ENCODE peak calls at places on chromosomes 3 and 15, in six cellular contexts. One of them, this sample, is unnamed.

GRCh38 chr15:83365370-83365938 is 81.0 kb upstream of the BNC1 start:
- DNase-seq in cardiac fibroblast: peak
- DNase-seq in A549: peak
- DNase-seq in H9: peak
- DNase-seq in GM12864: no peak
- DNase-seq in adrenal gland: no peak
- DNase-seq in this sample: peak

GRCh38 chr3:81033185-81033584 is 728.3 kb downstream of the GBE1 start:
- DNase-seq in GM12864: no peak
- DNase-seq in adrenal gland: no peak
- DNase-seq in A549: no peak
- DNase-seq in cardiac fibroblast: no peak
- DNase-seq in H9: no peak
- DNase-seq in this sample: no peak

GRCh38 chr3:168121175-168121853 is 25.6 kb upstream of the GOLIM4 start:
- DNase-seq in cardiac fibroblast: peak
- DNase-seq in H9: no peak
- DNase-seq in GM12864: no peak
- DNase-seq in adrenal gland: no peak
- DNase-seq in A549: no peak
- DNase-seq in this sample: no peak

GRCh38 chr3:42035816-42036482 is 55.2 kb upstream of the TRAK1 start:
- DNase-seq in GM12864: no peak
- DNase-seq in A549: no peak
- DNase-seq in cardiac fibroblast: no peak
- DNase-seq in adrenal gland: peak
- DNase-seq in H9: no peak
- DNase-seq in this sample: no peak

GRCh38 chr3:88713233-88713691 is 394.2 kb upstream of the EPHA3 start:
- DNase-seq in cardiac fibroblast: peak
- DNase-seq in GM12864: no peak
- DNase-seq in adrenal gland: no peak
- DNase-seq in A549: no peak
- DNase-seq in H9: no peak
- DNase-seq in this sample: no peak

GRCh38 chr3:55664387-55664786 is 177.3 kb upstream of the WNT5A start:
- DNase-seq in cardiac fibroblast: no peak
- DNase-seq in H9: peak
- DNase-seq in adrenal gland: no peak
- DNase-seq in GM12864: no peak
- DNase-seq in A549: no peak
- DNase-seq in this sample: peak

GRCh38 chr3:134212898-134213665 is 37.6 kb downstream of the RYK start:
- DNase-seq in adrenal gland: peak
- DNase-seq in H9: peak
- DNase-seq in GM12864: peak
- DNase-seq in cardiac fibroblast: peak
- DNase-seq in A549: peak
- DNase-seq in this sample: peak

GRCh38 chr15:41798607-41799487 is 24.6 kb downstream of the MAPKBP1 start:
- DNase-seq in cardiac fibroblast: no peak
- DNase-seq in GM12864: no peak
- DNase-seq in adrenal gland: no peak
- DNase-seq in A549: no peak
- DNase-seq in H9: no peak
- DNase-seq in this sample: no peak

DNA sequence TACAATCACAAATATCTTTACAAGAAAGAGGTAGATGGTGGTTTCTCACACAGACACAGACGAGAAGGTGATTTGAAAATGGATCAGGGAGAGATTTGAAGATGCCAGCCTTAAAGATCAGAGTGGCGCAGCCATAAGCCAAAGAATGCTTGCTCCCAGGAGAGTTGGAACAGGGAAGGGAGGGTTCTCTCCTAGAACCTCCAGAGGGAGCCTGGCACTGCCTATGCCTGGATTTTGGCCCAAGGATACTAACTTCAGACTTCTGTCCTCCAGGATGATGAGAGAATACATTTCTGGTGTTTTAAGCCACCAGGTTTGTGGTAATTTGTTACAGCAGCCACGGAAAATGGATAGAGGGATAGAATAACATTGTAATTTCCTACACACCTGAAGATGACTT is 279.1 kb downstream of the FAM43A start:
- DNase-seq in cardiac fibroblast: no peak
- DNase-seq in A549: no peak
- DNase-seq in H9: no peak
- DNase-seq in GM12864: no peak
- DNase-seq in adrenal gland: no peak
- DNase-seq in this sample: no peak
- TF ChIP-seq CTCF in cardiac fibroblast: no peak
- TF ChIP-seq CTCF in A549: no peak
- TF ChIP-seq CTCF in H9: peak
- TF ChIP-seq CTCF in GM12864: no peak
- TF ChIP-seq CTCF in adrenal gland: no peak
- TF ChIP-seq CTCF in this sample: no peak

DNA sequence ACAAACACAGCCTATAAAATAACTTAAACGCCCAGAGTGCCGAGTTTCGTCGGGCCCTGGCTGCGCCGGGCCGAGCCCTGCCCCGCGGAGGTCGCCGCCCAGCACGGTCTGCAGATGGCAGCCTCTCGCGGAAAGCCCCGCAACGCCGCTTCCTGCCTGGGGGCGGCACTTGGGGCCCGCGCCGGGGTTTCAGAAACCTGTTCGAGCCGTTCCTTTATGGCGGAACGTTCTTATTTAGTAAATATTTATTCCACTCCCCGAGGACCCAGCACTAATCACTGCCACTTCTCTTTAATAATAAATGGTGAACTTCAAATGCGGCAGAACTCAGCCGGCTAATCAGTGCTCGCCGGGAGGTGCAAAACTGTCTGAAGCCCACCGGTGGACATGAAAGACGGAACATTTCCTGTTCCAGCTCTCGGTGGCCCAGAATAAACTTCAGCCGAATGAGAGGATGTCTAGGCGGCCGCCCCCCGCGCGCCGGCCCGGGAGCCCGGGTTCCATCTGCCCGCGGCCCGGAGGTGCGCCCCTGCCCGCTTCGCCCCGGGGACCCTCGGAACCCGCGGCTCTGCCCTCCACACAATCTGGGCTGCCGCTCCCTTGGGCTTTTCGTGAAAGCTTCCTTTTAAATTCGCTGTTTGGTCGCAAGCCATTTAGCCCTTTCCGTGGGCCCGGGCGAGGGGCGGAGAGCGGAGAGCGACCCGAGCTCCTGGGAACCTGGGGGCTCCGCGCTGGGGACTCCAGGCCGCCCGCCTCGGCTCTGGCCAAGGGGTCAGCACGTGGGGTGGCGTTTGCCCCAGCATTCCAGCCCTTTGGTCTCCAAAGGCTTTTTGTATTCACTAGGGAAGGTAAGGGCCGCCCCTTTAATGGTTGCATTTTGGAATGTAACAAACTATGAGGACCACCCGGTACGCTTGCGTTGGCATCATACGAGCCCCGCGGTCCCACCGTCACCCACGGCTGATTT is 110.8 kb upstream of the ATP11B start:
- DNase-seq in A549: peak
- DNase-seq in GM12864: peak
- DNase-seq in H9: peak
- DNase-seq in adrenal gland: no peak
- DNase-seq in cardiac fibroblast: peak
- DNase-seq in this sample: peak
- TF ChIP-seq CTCF in A549: no peak
- TF ChIP-seq CTCF in GM12864: no peak
- TF ChIP-seq CTCF in H9: peak
- TF ChIP-seq CTCF in adrenal gland: no peak
- TF ChIP-seq CTCF in cardiac fibroblast: peak
- TF ChIP-seq CTCF in this sample: peak

GRCh38 chr3:51719413-51720025 is 12.7 kb downstream of the GRM2 start:
- DNase-seq in A549: no peak
- DNase-seq in H9: no peak
- DNase-seq in GM12864: no peak
- DNase-seq in adrenal gland: no peak
- DNase-seq in cardiac fibroblast: no peak
- DNase-seq in this sample: no peak
- TF ChIP-seq CTCF in A549: no peak
- TF ChIP-seq CTCF in H9: peak
- TF ChIP-seq CTCF in GM12864: peak
- TF ChIP-seq CTCF in adrenal gland: no peak
- TF ChIP-seq CTCF in cardiac fibroblast: no peak
- TF ChIP-seq CTCF in this sample: peak

DNA sequence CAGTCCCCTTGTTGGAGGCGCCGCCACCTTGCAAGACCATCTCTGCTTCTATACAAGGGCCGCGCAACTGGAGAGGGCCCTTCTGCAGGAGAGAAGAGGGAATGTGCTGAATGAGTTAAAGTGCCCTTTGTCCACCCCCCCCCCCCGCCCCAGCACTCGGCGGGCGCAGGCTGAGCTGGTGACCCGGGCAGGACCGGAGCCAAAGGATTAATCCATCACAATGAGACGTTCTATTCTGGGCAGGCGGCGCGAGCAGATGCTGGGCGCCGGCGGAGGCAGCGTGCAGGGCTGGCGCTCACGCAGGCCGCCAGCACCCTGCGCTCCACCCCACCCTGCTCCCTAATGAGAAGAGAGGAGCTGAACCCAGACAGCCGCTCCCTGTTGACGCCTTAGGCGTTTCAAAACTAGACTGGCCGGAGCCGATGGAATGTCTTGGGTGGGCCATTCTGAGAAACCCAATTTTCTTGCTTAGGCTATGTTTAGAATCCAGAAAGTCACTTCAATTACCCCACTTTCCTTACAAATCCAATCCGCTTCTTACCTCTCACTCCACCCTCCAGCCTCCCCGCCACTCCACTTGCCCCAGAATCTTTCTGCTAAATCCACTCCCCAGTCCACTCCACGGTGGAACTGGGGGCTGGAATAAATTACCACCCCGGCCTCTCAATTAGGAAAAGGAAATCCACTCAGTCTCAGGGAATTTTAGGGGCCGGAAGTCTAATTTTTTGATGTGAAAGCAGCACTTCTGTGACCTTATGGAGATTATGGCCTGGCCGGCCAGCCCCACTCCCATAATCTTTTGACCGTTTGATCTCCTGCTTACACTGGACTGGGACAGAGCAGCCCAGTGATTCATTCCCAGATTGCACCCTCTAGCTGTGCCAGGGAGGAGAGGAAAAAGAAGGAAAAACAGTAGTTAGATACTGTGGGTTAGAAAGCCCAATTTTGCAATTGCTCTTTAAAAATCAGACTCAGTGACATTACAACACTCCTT is 32.7 kb downstream of the GJD2 start:
- DNase-seq in adrenal gland: peak
- DNase-seq in cardiac fibroblast: peak
- DNase-seq in A549: peak
- DNase-seq in GM12864: no peak
- DNase-seq in H9: peak
- DNase-seq in this sample: peak
- TF ChIP-seq CTCF in adrenal gland: no peak
- TF ChIP-seq CTCF in cardiac fibroblast: no peak
- TF ChIP-seq CTCF in A549: no peak
- TF ChIP-seq CTCF in GM12864: no peak
- TF ChIP-seq CTCF in H9: no peak
- TF ChIP-seq CTCF in this sample: no peak

GRCh38 chr3:111653766-111654165 is 58.6 kb upstream of the ZBED2 start:
- DNase-seq in adrenal gland: no peak
- DNase-seq in H9: no peak
- DNase-seq in GM12864: no peak
- DNase-seq in cardiac fibroblast: no peak
- DNase-seq in A549: no peak
- DNase-seq in this sample: no peak
- TF ChIP-seq CTCF in adrenal gland: no peak
- TF ChIP-seq CTCF in H9: no peak
- TF ChIP-seq CTCF in GM12864: no peak
- TF ChIP-seq CTCF in cardiac fibroblast: no peak
- TF ChIP-seq CTCF in A549: no peak
- TF ChIP-seq CTCF in this sample: no peak

DNA sequence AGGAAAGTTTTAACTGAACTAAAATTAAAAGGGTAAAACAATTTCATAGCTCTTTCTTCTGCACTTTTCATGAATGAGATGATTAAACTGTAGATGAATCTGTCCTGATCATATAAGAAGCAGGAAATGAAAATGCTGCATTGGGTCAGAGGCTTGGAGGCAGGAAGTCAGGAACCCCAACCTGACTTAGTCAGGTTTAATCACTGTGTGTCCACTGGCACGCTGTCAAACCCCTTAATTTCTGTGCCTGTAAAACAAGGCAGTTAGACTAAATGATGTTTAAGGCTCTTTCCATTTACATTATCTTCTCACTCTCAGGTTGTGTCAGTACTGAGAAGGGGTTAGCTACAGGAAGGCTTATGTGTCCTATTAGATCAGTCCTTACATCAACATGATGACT is 193.3 kb upstream of the TTC14 start:
- DNase-seq in H9: no peak
- DNase-seq in adrenal gland: no peak
- DNase-seq in A549: no peak
- DNase-seq in GM12864: no peak
- DNase-seq in cardiac fibroblast: peak
- DNase-seq in this sample: no peak
- TF ChIP-seq CTCF in H9: no peak
- TF ChIP-seq CTCF in adrenal gland: no peak
- TF ChIP-seq CTCF in A549: no peak
- TF ChIP-seq CTCF in GM12864: no peak
- TF ChIP-seq CTCF in cardiac fibroblast: no peak
- TF ChIP-seq CTCF in this sample: no peak